ENCODE peak calls at places on chromosome 5, in four cellular contexts. R is stomach, Q is neural progenitor cell, T is fibroblast of pulmonary artery. D is an unnamed sample.

GRCh38 chr5:52997424-52997823 is 8.3 kb downstream of the ITGA2 start:
- DNase-seq in Q (peak), T (no peak), R (no peak), D (peak)

GRCh38 chr5:133760532-133760931 is 148.2 kb upstream of the FSTL4 start:
- DNase-seq in R (no peak), T (no peak), Q (no peak), D (no peak)

GRCh38 chr5:167743685-167744084 is 547.8 kb upstream of the WWC1 start:
- DNase-seq in R (no peak), Q (no peak), T (peak), D (peak)

GRCh38 chr5:93192683-93193082 is 388.3 kb downstream of the NR2F1-AS1 start:
- DNase-seq in T (no peak), R (no peak), Q (no peak), D (no peak)

GRCh38 chr5:158958048-158958994 is 141.4 kb downstream of the EBF1 start:
- DNase-seq in Q (peak), R (no peak), T (peak), D (peak)

GRCh38 chr5:157506981-157507780 is 47.2 kb downstream of the NIPAL4 start:
- DNase-seq in T (peak), R (peak), Q (no peak), D (no peak)

GRCh38 chr5:73532195-73532594 is 33.2 kb downstream of the ANKRA2 start:
- DNase-seq in T (no peak), Q (no peak), R (no peak), D (no peak)

GRCh38 chr5:125604104-125604503 is 819.1 kb upstream of the GRAMD2B start:
- DNase-seq in R (no peak), T (no peak), Q (no peak), D (peak)

GRCh38 chr5:92119110-92119509 is 736.0 kb upstream of the ARRDC3 start:
- DNase-seq in Q (peak), T (no peak), R (no peak), D (no peak)

GRCh38 chr5:310516-310915 is 11.0 kb upstream of the AHRR start:
- DNase-seq in Q (no peak), T (no peak), R (no peak), D (no peak)

GRCh38 chr5:170745481-170746061 is 38.0 kb upstream of the GABRP start:
- DNase-seq in Q (peak), T (no peak), R (peak), D (peak)

GRCh38 chr5:33601881-33602280 is 161.1 kb downstream of the TARS1 start:
- DNase-seq in Q (peak), T (no peak), R (no peak), D (peak)

GRCh38 chr5:19240150-19240549 is 747.9 kb downstream of the CDH18 start:
- DNase-seq in Q (no peak), T (peak), R (no peak), D (peak)

GRCh38 chr5:12114075-12114474 is 209.8 kb upstream of the CTNND2 start:
- DNase-seq in Q (no peak), T (no peak), R (no peak), D (no peak)

GRCh38 chr5:41012318-41012717 is 58.8 kb downstream of the MROH2B start:
- DNase-seq in R (no peak), T (no peak), Q (no peak), D (no peak)

GRCh38 chr5:132250547-132250946 is 6.9 kb upstream of the PDLIM4 start:
- DNase-seq in T (no peak), Q (peak), R (no peak), D (no peak)